ENCODE peak calls at places on chromosomes 16 and 17, in ten cellular contexts. C is T-helper 1 cell; K is activated T-cell treated with anti-CD3 and anti-CD28 coated beads, Interleukin-2, amount 50 U/mL, for 72 hours; G is GM12865; I is SK-MEL-5; B is GM12878; S is dermis microvascular lymphatic vessel endothelial cell; U is stimulated activated CD4-positive, alpha-beta T cell treated with anti-CD3 and anti-CD28 coated beads, Interleukin-12 subunit alpha, Interleukin-12 subunit beta, amount 100 ng/mL, for 24 hours; V is HEK293T; P is naive B cell. N is an unnamed sample.

GRCh38 chr17:47315451-47316266 is 8.1 kb upstream of the EFCAB13 start:
- DNase-seq in C (no peak), K (peak; percentile 11), G (peak; percentile 79), I (peak; percentile 77), B (peak; percentile 48), S (peak; percentile 75), U (no peak), V (peak; percentile 70), P (peak; percentile 54), N (peak; percentile 54)

GRCh38 chr16:70331588-70332358 is 14.9 kb upstream of the DDX19A start:
- DNase-seq in C (no peak), K (peak; percentile 3), G (no peak), I (peak; percentile 35), B (no peak), S (no peak), U (no peak), V (no peak), P (no peak), N (peak; percentile 64)

GRCh38 chr16:67656344-67657016 is 3.6 kb downstream of the ACD start:
- DNase-seq in C (no peak), K (no peak), G (no peak), I (no peak), B (no peak), S (no peak), U (no peak), V (no peak), P (no peak), N (no peak)

GRCh38 chr17:75428775-75429469 is 23.4 kb upstream of the GRB2 start:
- DNase-seq in C (no peak), K (no peak), G (no peak), I (no peak), B (no peak), S (peak; percentile 79), U (no peak), V (no peak), P (no peak), N (peak; percentile 76)

GRCh38 chr17:21523482-21524210 is 147.5 kb downstream of the KCNJ12 start:
- DNase-seq in C (no peak), K (no peak), G (no peak), I (no peak), B (no peak), S (no peak), U (no peak), V (no peak), P (no peak), N (no peak)

GRCh38 chr17:19978206-19978802 is 676 bp upstream of the AKAP10 start:
- DNase-seq in C (no peak), K (peak; percentile 31), G (no peak), I (no peak), B (peak; percentile 13), S (no peak), U (peak; percentile 15), V (no peak), P (no peak), N (peak; percentile 45)

GRCh38 chr17:57271821-57272220 is 15.5 kb downstream of the MSI2 start:
- DNase-seq in C (no peak), K (no peak), G (no peak), I (no peak), B (no peak), S (no peak), U (no peak), V (no peak), P (no peak), N (peak; percentile 48)

GRCh38 chr17:60524463-60525346 is 1.3 kb downstream of the APPBP2 start:
- DNase-seq in C (no peak), K (no peak), G (no peak), I (peak; percentile 79), B (no peak), S (no peak), U (no peak), V (no peak), P (no peak), N (no peak)

GRCh38 chr16:62041401-62041800 is 5.2 kb upstream of the CDH8 start:
- DNase-seq in C (no peak), K (no peak), G (peak; percentile 8), I (peak; percentile 71), B (no peak), S (no peak), U (no peak), V (peak; percentile 21), P (no peak), N (peak; percentile 60)

GRCh38 chr16:67672306-67672705 is 5.7 kb downstream of the C16orf86 start:
- DNase-seq in C (no peak), K (no peak), G (no peak), I (no peak), B (no peak), S (no peak), U (no peak), V (no peak), P (no peak), N (no peak)

GRCh38 chr16:11757671-11758545 is 15.3 kb upstream of the TXNDC11 start:
- DNase-seq in C (no peak), K (no peak), G (no peak), I (no peak), B (no peak), S (no peak), U (no peak), V (peak; percentile 19), P (no peak), N (no peak)

GRCh38 chr16:21984062-21984461 is 16.9 kb downstream of the PDZD9 start:
- DNase-seq in C (no peak), K (no peak), G (no peak), I (no peak), B (no peak), S (no peak), U (no peak), V (no peak), P (no peak), N (no peak)

GRCh38 chr17:27805520-27806146 is 5.3 kb upstream of the NOS2 start:
- DNase-seq in C (peak; percentile 65), K (peak; percentile 75), G (peak; percentile 95), I (peak; percentile 92), B (peak; percentile 70), S (peak; percentile 60), U (peak; percentile 79), V (peak; percentile 80), P (peak; percentile 68), N (peak; percentile 86)

GRCh38 chr17:75010683-75011406 is 1.6 kb upstream of the MRPL58 start:
- DNase-seq in C (no peak), K (no peak), G (no peak), I (peak; percentile 45), B (no peak), S (peak; percentile 99), U (no peak), V (peak; percentile 39), P (no peak), N (no peak)